ENCODE peak calls at places on chromosomes 12 and 14, in nine cellular contexts. X, S, G, M, B, I, E, F and L are unnamed samples.

GRCh38 chr14:80475074-80475473 is 263.8 kb upstream of the DIO2 start:
- DNase-seq in X (no peak), S (peak), G (peak), M (no peak), B (no peak), I (peak), E (peak), F (no peak), L (peak)

GRCh38 chr12:9687228-9687627 is 17.7 kb downstream of the CLEC2D start:
- DNase-seq in X (no peak), S (peak), G (no peak), M (no peak), B (no peak), I (peak), E (no peak), F (no peak), L (no peak)

GRCh38 chr14:47392351-47392750 is 283.1 kb downstream of the MDGA2 start:
- DNase-seq in X (no peak), S (no peak), G (peak), M (no peak), B (no peak), I (no peak), E (no peak), F (no peak), L (no peak)

GRCh38 chr12:75571651-75572050 is 60.2 kb upstream of the KRR1 start:
- DNase-seq in X (no peak), S (no peak), G (no peak), M (no peak), B (no peak), I (no peak), E (no peak), F (no peak), L (no peak)

GRCh38 chr12:92080390-92081285 is 65.0 kb downstream of the BTG1 start:
- DNase-seq in X (no peak), S (peak), G (peak), M (no peak), B (no peak), I (peak), E (peak), F (peak), L (peak)

GRCh38 chr14:52052289-52052943 is 16.4 kb downstream of the NID2 start:
- DNase-seq in X (no peak), S (peak), G (peak), M (no peak), B (no peak), I (peak), E (peak), F (peak), L (peak)

GRCh38 chr12:107134558-107134957 is 41.2 kb upstream of the CRY1 start:
- DNase-seq in X (no peak), S (peak), G (no peak), M (no peak), B (no peak), I (peak), E (no peak), F (no peak), L (no peak)

GRCh38 chr14:100439781-100440180 is 116.6 kb downstream of the SLC25A47 start:
- DNase-seq in X (peak), S (peak), G (peak), M (no peak), B (no peak), I (peak), E (peak), F (no peak), L (no peak)

GRCh38 chr14:22657861-22658260 is 13.7 kb upstream of the OR6J1 start:
- DNase-seq in X (no peak), S (peak), G (peak), M (no peak), B (no peak), I (peak), E (peak), F (no peak), L (no peak)

GRCh38 chr14:101862711-101863110 is 101.2 kb downstream of the PPP2R5C start:
- DNase-seq in X (no peak), S (peak), G (no peak), M (no peak), B (no peak), I (no peak), E (peak), F (no peak), L (no peak)

GRCh38 chr14:103014466-103015319 is 42.7 kb downstream of the CDC42BPB start:
- DNase-seq in X (no peak), S (peak), G (peak), M (no peak), B (no peak), I (peak), E (peak), F (no peak), L (no peak)

GRCh38 chr12:124713041-124713435 is 145.6 kb upstream of the NCOR2 start:
- DNase-seq in X (peak), S (no peak), G (no peak), M (no peak), B (peak), I (peak), E (peak), F (no peak), L (no peak)

GRCh38 chr14:70563869-70564268 is 29.1 kb upstream of the ADAM20 start:
- DNase-seq in X (peak), S (no peak), G (no peak), M (no peak), B (no peak), I (no peak), E (no peak), F (no peak), L (no peak)

GRCh38 chr12:130633771-130634170 is 82.3 kb downstream of the RIMBP2 start:
- DNase-seq in X (no peak), S (no peak), G (no peak), M (no peak), B (peak), I (no peak), E (no peak), F (no peak), L (no peak)

GRCh38 chr12:48882325-48882687 is 16.6 kb upstream of the RND1 start:
- DNase-seq in X (peak), S (no peak), G (peak), M (no peak), B (peak), I (peak), E (peak), F (no peak), L (no peak)

GRCh38 chr14:65211341-65211987 is 109.1 kb upstream of the MAX start:
- DNase-seq in X (no peak), S (peak), G (peak), M (peak), B (no peak), I (peak), E (peak), F (no peak), L (peak)

GRCh38 chr12:108711486-108712163 is 19.7 kb downstream of the CORO1C start:
- DNase-seq in X (no peak), S (no peak), G (no peak), M (no peak), B (no peak), I (peak), E (no peak), F (no peak), L (no peak)

GRCh38 chr12:75585309-75585708 is 73.9 kb upstream of the KRR1 start:
- DNase-seq in X (no peak), S (peak), G (peak), M (peak), B (no peak), I (peak), E (peak), F (peak), L (peak)

GRCh38 chr14:56367416-56367815 is 212.2 kb upstream of the TMEM260 start:
- DNase-seq in X (no peak), S (no peak), G (no peak), M (no peak), B (no peak), I (no peak), E (no peak), F (no peak), L (no peak)

GRCh38 chr12:2845280-2845679 is 10.4 kb upstream of the NRIP2 start:
- DNase-seq in X (peak), S (peak), G (peak), M (no peak), B (no peak), I (peak), E (peak), F (peak), L (no peak)

GRCh38 chr14:64800000-64800399 is 79.7 kb downstream of the SPTB start:
- DNase-seq in X (peak), S (peak), G (peak), M (no peak), B (peak), I (peak), E (peak), F (no peak), L (no peak)

GRCh38 chr12:115758886-115759620 is 518.4 kb downstream of the MED13L start:
- DNase-seq in X (no peak), S (no peak), G (peak), M (no peak), B (no peak), I (no peak), E (no peak), F (no peak), L (no peak)

GRCh38 chr14:24376448-24377070 is 8.6 kb downstream of the NFATC4 start:
- DNase-seq in X (no peak), S (no peak), G (no peak), M (no peak), B (no peak), I (no peak), E (no peak), F (no peak), L (no peak)
- TF ChIP-seq CTCF in X (no peak), S (no peak), G (no peak), M (no peak), B (no peak), I (no peak), E (no peak), F (no peak), L (no peak)

DNA sequence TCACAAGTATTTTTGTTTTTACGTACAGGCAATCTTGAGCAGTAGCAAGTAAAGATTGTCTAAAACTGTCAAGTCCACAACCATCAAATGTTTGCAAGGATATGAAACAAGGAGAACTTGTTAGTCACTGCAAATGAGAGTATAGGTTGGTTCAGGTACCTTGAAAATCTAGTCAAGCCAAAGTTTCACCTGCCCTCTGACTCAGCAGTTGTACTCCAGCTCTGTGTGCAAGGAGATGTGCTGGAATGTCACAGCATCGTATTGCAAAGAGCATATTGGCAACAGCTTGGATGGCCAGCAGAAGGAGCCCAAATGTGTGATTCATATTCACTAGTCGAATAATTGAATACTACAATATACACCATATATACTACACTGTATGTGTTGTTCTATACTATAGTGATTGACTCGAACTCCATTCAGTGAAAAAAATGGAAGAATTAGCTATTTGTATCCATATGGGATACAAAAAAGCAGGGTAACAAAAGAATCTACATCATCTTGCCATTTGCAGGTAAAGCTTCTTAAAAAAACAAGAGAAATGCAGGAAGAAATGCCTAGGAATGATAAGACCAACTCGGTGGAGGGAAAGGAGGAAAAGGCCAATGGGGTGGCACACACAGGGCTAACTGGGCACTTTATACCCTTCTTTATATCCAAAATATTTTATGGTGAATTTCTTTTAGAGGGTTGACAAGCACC is 44.0 kb downstream of the EID3 start:
- DNase-seq in X (no peak), S (peak), G (no peak), M (no peak), B (peak), I (peak), E (peak), F (no peak), L (no peak)
- H3K4me3 ChIP-seq in X (no peak), S (no peak), G (no peak), M (no peak), B (no peak), I (no peak), E (no peak), F (no peak), L (no peak)

GRCh38 chr12:24561882-24562760 is 386.8 kb downstream of the BCAT1 start:
- DNase-seq in X (peak), S (peak), G (peak), M (no peak), B (peak), I (peak), E (peak), F (no peak), L (no peak)

GRCh38 chr12:24560192-24560591 is 388.7 kb downstream of the BCAT1 start:
- DNase-seq in X (no peak), S (no peak), G (peak), M (no peak), B (no peak), I (no peak), E (peak), F (no peak), L (no peak)

GRCh38 chr12:24562761-24563392 is 386.0 kb downstream of the BCAT1 start:
- DNase-seq in X (peak), S (peak), G (peak), M (no peak), B (no peak), I (peak), E (peak), F (no peak), L (no peak)

GRCh38 chr12:24561411-24561871 is 387.5 kb downstream of the BCAT1 start:
- DNase-seq in X (no peak), S (peak), G (peak), M (no peak), B (no peak), I (peak), E (peak), F (no peak), L (no peak)

GRCh38 chr12:24560867-24561266 is 388.0 kb downstream of the BCAT1 start:
- DNase-seq in X (no peak), S (peak), G (no peak), M (no peak), B (no peak), I (peak), E (peak), F (no peak), L (no peak)
- TF ChIP-seq CTCF in X (no peak), S (no peak), G (no peak), M (no peak), B (no peak), I (no peak), E (no peak), F (no peak), L (no peak)

DNA sequence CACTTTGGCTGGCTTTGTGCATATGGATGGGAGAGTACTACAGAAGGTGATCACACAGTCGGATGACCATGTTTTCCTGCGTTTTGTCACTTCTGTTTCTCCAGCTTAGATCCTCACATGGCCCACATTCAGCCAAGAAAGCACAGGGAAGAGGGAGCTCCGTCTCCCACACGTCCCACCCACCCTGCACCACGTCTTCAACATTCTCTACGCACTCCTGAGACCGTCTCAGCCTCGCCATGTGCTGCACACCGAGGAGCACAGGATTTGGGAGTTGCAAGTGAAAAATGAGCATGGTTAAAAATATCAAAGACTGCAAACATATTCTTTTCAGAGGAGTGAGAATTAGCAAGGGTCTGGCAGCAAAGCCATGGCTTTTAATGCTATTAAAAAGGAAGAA is 122.2 kb downstream of the APAF1 start:
- DNase-seq in X (no peak), S (no peak), G (no peak), M (no peak), B (no peak), I (no peak), E (no peak), F (no peak), L (no peak)
- H3K4me3 ChIP-seq in X (no peak), S (no peak), G (no peak), M (no peak), B (no peak), I (no peak), E (no peak), F (no peak), L (no peak)

DNA sequence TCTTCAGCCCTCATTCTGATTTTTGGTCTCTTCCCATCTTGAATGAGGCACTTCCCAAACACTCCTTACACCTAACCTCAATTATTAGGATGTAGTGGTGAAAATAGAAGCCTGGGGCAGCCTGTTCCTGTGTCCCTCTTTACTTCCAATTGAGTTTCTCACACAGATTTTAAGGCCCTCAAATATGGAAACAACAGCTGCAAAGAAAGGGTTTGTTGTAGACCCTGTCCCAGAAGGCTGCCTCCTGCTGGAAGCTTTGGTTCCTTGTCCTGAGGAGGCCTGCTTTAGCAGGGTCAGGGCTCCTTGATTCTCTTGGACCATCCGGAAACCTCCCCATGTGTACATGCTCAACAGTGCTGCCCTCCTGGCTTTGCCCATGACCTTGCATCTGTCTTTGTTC is 101.3 kb downstream of the TGFB3 start:
- DNase-seq in X (no peak), S (no peak), G (no peak), M (no peak), B (no peak), I (no peak), E (no peak), F (no peak), L (no peak)
- TF ChIP-seq CTCF in X (no peak), S (peak), G (no peak), M (no peak), B (no peak), I (no peak), E (no peak), F (no peak), L (no peak)

GRCh38 chr12:132282950-132283771 is 46.2 kb downstream of the GALNT9 start:
- DNase-seq in X (no peak), S (no peak), G (no peak), M (no peak), B (no peak), I (no peak), E (no peak), F (no peak), L (no peak)
- H3K4me3 ChIP-seq in X (no peak), S (no peak), G (no peak), M (no peak), B (no peak), I (no peak), E (no peak), F (no peak), L (no peak)

DNA sequence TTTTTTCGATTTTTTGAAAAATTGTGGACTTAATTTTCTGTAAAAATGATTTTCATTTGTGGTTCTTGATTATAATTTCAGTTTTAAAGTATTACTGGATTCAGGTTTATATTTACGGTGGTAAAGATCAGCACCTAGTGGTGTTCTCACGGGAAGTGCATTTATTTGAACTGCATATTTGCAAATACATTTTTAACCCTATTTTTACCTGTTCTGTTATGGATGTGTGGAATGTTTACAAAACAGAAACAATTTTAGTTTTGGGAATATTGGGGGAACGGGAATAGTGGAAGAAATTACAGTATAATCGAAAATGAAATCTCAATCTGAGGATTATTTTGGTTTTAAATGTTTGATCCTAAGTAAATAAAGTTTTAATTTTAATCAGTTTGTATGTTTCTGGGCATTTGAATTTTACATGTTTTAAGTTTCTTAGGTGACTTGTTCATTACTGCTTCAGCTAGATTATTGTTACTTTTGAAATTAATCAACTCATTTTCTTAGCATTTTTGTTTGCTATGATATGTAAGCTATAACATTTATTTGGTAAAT is 805 bp downstream of the ATF7IP start:
- DNase-seq in X (no peak), S (peak), G (peak), M (no peak), B (no peak), I (no peak), E (no peak), F (no peak), L (no peak)
- TF ChIP-seq CTCF in X (peak), S (peak), G (peak), M (peak), B (peak), I (peak), E (peak), F (no peak), L (peak)

DNA sequence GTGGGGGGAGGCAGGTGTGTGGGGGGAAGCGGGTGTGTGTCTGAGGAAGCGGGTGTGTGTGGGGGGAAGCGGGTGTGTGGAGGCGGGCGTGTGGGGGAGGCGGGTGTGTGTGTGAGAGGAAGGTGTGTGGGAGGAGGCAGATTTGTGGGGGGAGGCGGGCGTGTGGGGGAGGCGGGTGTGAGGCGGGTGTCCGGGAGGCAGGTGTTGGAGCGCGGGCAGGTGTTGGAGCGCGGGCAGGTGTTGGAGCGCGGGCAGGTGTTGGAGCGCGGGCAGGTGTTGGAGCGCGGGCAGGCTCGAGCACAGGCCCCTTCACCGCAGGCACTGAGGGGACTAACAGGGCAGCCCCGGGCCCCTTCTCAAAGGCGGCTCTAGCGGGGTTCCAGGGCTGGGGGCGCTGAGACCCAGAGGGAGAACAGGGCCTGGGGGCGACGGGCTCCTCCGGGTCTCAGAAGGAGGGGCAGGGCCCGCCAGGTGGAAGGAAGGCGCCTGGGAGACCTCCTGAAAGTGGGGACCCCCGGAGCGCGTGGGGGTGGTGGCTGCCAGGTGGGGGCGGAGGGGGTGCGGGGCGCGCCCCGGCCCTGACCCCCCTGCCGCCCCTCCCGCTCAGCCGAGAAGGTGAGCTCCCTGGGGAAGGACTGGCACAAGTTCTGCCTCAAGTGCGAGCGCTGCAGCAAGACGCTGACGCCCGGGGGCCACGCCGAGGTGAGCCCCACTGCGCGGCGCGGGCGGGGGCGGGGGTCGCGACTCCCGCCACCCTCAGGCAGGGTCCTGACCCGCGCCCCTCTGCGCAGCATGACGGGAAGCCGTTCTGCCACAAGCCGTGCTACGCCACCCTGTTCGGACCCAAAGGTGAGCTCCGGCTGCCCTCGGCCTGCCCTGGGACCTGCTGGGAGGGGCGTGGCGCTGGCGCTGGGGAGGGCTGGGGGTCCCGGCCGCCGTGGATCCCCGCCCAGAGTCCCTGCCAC is 3.3 kb downstream of the CRIP2 start:
- DNase-seq in X (peak), S (no peak), G (no peak), M (no peak), B (no peak), I (no peak), E (no peak), F (no peak), L (no peak)
- H3K4me3 ChIP-seq in X (peak), S (no peak), G (no peak), M (no peak), B (peak), I (peak), E (no peak), F (no peak), L (no peak)

GRCh38 chr12:19507823-19508222 is 68.5 kb downstream of the AEBP2 start:
- DNase-seq in X (no peak), S (peak), G (peak), M (no peak), B (no peak), I (peak), E (peak), F (no peak), L (no peak)
- TF ChIP-seq CTCF in X (peak), S (peak), G (peak), M (peak), B (peak), I (peak), E (peak), F (peak), L (peak)